ENCODE peak calls at places on chromosomes 12 and 14, in four cellular contexts. N, H, I and J are unnamed samples.

GRCh38 chr12:33605776-33606175 is 166.2 kb upstream of the SYT10 start:
- DNase-seq in H (no peak), I (peak; percentile 20), N (no peak), J (no peak)

GRCh38 chr12:20372326-20373097 is 4.2 kb downstream of the PDE3A start:
- DNase-seq in H (no peak), I (no peak), N (no peak), J (no peak)

GRCh38 chr12:2456813-2457186 is 338.0 kb upstream of the FKBP4 start:
- DNase-seq in H (no peak), N (no peak), I (no peak), J (no peak)

GRCh38 chr12:116708826-116709756 is 28.8 kb downstream of the SPRING1 start:
- DNase-seq in I (peak; percentile 67), H (peak; percentile 33), N (peak; percentile 37), J (peak; percentile 78)

GRCh38 chr14:100540141-100540925 is 46.9 kb downstream of the BEGAIN start:
- DNase-seq in I (peak; percentile 22), H (no peak), N (peak; percentile 11), J (peak; percentile 83)

GRCh38 chr12:51683763-51684357 is 92.8 kb downstream of the SCN8A start:
- DNase-seq in H (no peak), I (peak; percentile 75), N (no peak), J (no peak)

GRCh38 chr14:54610051-54610977 is 43.4 kb downstream of the SAMD4A start:
- DNase-seq in H (no peak), N (no peak), I (peak; percentile 25), J (no peak)

GRCh38 chr14:76086636-76087035 is 65.1 kb upstream of the GPATCH2L start:
- DNase-seq in N (no peak), H (no peak), I (no peak), J (no peak)

GRCh38 chr14:55706893-55707292 is 126.9 kb downstream of the KTN1 start:
- DNase-seq in H (no peak), I (no peak), N (no peak), J (no peak)

GRCh38 chr14:55288439-55288838 is 17.2 kb downstream of the FBXO34 start:
- DNase-seq in I (no peak), N (no peak), H (no peak), J (no peak)

GRCh38 chr14:89339579-89339978 is 77.5 kb downstream of the FOXN3 start:
- DNase-seq in N (no peak), H (no peak), I (no peak), J (no peak)

GRCh38 chr14:89336338-89336737 is 80.7 kb downstream of the FOXN3 start:
- DNase-seq in H (no peak), I (no peak), N (no peak), J (no peak)

GRCh38 chr14:89339158-89339557 is 77.9 kb downstream of the FOXN3 start:
- DNase-seq in H (no peak), I (no peak), N (no peak), J (no peak)

GRCh38 chr14:89337161-89337560 is 79.9 kb downstream of the FOXN3 start:
- DNase-seq in H (no peak), I (no peak), N (no peak), J (no peak)

DNA sequence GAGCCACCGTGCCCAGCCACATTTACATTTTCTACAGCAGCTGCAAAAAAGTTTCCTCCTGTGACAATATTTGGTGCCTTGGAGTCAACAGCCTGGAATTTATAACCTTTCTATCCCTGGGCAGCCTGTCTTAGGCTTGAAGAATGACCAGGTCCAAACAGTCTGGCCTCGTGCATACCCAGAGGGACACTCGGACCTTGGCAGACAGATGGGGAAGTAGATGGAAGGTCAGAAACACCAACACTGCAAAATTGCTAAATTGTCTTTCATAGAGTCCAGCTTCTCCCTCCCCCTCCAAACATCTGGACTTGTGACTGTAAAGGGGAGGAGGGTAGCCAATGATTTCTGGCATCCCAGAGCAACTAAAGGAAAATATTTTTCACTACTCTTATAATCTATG is 79.1 kb downstream of the FOXN3 start:
- DNase-seq in N (no peak), I (peak; percentile 35), H (peak; percentile 40), J (no peak)
- H3K4me1 ChIP-seq in N (peaks cover 60% of the 10 kb centered on the region), I (peaks cover 9% of the 10 kb centered on the region), H (peaks cover 37% of the 10 kb centered on the region), J (peaks cover 34% of the 10 kb centered on the region)

GRCh38 chr12:124392271-124392990 is 97.5 kb downstream of the RFLNA start:
- DNase-seq in I (no peak), N (no peak), H (no peak), J (peak; percentile 94)
- H3K4me1 ChIP-seq in I (peaks cover 11% of the 10 kb centered on the region), N (peaks cover 98% of the 10 kb centered on the region), H (peaks cover 87% of the 10 kb centered on the region), J (peaks cover 8% of the 10 kb centered on the region)

DNA sequence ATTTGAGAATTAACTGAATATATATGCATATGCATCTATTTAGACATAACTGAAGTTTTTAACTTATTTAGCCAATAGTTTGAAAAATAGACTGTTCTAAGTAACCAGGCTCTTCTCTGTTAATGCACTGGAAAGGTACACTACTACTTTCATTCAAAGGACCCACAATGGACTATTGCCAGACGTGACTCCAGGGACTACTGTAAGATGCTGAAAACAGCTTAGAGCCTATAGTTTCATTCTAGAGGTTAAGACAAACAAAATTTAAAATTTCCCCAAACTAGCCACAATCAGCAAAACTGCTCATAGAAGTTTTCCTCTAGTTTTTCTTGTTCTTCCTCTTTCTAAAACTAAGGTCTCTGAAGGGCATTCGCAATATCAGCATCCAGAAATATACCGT is 10.5 kb downstream of the APPL2 start:
- DNase-seq in H (no peak), I (no peak), N (no peak), J (no peak)
- H3K4me1 ChIP-seq in H (peaks cover 44% of the 10 kb centered on the region), I (peaks cover 12% of the 10 kb centered on the region), N (peaks cover 71% of the 10 kb centered on the region), J (peaks cover 3% of the 10 kb centered on the region)

GRCh38 chr14:24426150-24426911 is 3.1 kb downstream of the CBLN3 start:
- DNase-seq in N (no peak), I (no peak), H (no peak), J (no peak)
- H3K4me1 ChIP-seq in N (peaks cover 52% of the 10 kb centered on the region), I (peaks cover 8% of the 10 kb centered on the region), H (peaks cover 22% of the 10 kb centered on the region), J (no peaks in the 10 kb centered on the region)

DNA sequence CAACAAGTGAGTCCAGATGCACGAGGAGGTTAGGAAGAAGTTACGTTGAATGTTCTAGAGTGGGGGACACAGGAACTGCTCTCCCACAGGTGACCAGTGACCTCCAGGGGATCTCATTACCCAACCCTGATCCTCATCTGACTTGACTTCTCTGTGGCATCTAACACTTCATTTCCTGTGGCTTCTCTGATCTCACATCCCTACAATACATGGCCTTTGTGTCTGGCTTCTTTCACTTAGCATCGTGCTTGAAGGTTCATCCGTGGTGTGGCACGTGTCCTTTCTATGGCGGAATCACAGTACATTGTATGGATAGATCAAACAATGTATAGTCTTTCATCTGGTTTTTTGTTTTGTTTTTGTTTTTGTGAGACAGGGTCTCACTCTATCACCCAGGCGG is 19.3 kb downstream of the CFAP251 start:
- DNase-seq in N (no peak), I (no peak), H (no peak), J (no peak)
- H3K4me1 ChIP-seq in N (no peaks in the 10 kb centered on the region), I (no peaks in the 10 kb centered on the region), H (no peaks in the 10 kb centered on the region), J (no peaks in the 10 kb centered on the region)

DNA sequence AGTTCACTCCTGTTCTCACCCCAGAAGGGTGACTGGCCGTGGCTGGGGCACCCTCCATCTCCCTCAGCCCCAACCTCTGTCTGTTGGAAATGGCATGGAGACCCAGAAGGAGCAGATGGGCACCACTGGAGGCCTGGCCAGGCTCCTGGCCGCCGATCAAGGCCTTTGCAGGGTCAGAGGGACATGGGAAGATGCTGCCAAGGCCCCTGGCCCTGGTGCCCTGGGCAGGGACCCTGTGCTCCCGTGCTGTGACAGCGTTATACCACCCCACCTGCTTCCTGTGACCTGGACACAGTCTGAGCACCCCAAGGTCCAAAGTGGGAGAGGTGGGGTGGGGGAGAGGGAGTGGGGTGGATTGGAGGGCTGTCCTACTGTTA is 3.5 kb downstream of the INF2 start:
- DNase-seq in N (no peak), I (no peak), H (no peak), J (no peak)
- H3K4me1 ChIP-seq in N (peaks cover 98% of the 10 kb centered on the region), I (peaks cover 6% of the 10 kb centered on the region), H (peaks cover 90% of the 10 kb centered on the region), J (peaks cover 23% of the 10 kb centered on the region)

GRCh38 chr14:96979611-96980074 is 182.5 kb downstream of the VRK1 start:
- DNase-seq in I (no peak), N (no peak), H (no peak), J (no peak)
- H3K4me1 ChIP-seq in I (peaks cover 13% of the 10 kb centered on the region), N (no peaks in the 10 kb centered on the region), H (no peaks in the 10 kb centered on the region), J (no peaks in the 10 kb centered on the region)